ENCODE peak calls at places on chromosome 5, in six cellular contexts. A, Y, M, Q, K and S are unnamed samples.
A peak's percentile ranks its signal among the peaks of the same experiment; 100 is the strongest.

GRCh38 chr5:129440424-129440823 is 19.7 kb upstream of the ADAMTS19 start:
- DNase-seq in A (no peak), Y (no peak), M (no peak), Q (no peak), K (no peak), S (no peak)

GRCh38 chr5:53419247-53419646 is 61.2 kb upstream of the FST start:
- DNase-seq in A (no peak), Y (no peak), M (no peak), Q (no peak), K (no peak), S (no peak)

GRCh38 chr5:115898656-115899055 is 56.9 kb downstream of the AP3S1 start:
- DNase-seq in A (no peak), Y (no peak), M (no peak), Q (no peak), K (no peak), S (no peak)

GRCh38 chr5:93794954-93795353 is 53.6 kb upstream of the POU5F2 start:
- DNase-seq in A (no peak), Y (peak; percentile 22), M (no peak), Q (no peak), K (no peak), S (no peak)

GRCh38 chr5:140168371-140168770 is 6.6 kb upstream of the CYSTM1 start:
- DNase-seq in A (no peak), Y (peak; percentile 18), M (no peak), Q (no peak), K (no peak), S (no peak)

GRCh38 chr5:11955386-11955785 is 51.1 kb upstream of the CTNND2 start:
- DNase-seq in A (no peak), Y (no peak), M (no peak), Q (no peak), K (no peak), S (no peak)

GRCh38 chr5:172175263-172175719 is 12.7 kb downstream of the STK10 start:
- DNase-seq in A (no peak), Y (peak; percentile 93), M (peak; percentile 97), Q (peak; percentile 87), K (peak; percentile 65), S (no peak)

GRCh38 chr5:8884029-8884428 is 661.8 kb downstream of the SEMA5A start:
- DNase-seq in A (no peak), Y (no peak), M (no peak), Q (no peak), K (no peak), S (no peak)

GRCh38 chr5:179162351-179163235 is 102.4 kb downstream of the ZNF354C start:
- DNase-seq in A (no peak), Y (no peak), M (no peak), Q (no peak), K (no peak), S (no peak)

GRCh38 chr5:61805101-61805500 is 473.0 kb downstream of the ZSWIM6 start:
- DNase-seq in A (no peak), Y (no peak), M (no peak), Q (no peak), K (no peak), S (no peak)

GRCh38 chr5:127912411-127912810 is 171.2 kb upstream of the SLC12A2 start:
- DNase-seq in A (no peak), Y (no peak), M (no peak), Q (no peak), K (no peak), S (no peak)

GRCh38 chr5:56155992-56156584 is 77.0 kb downstream of the ANKRD55 start:
- DNase-seq in A (no peak), Y (no peak), M (no peak), Q (no peak), K (peak; percentile 25), S (no peak)

GRCh38 chr5:14211818-14212799 is 69.0 kb downstream of the TRIO start:
- DNase-seq in A (no peak), Y (peak; percentile 63), M (no peak), Q (no peak), K (no peak), S (no peak)

GRCh38 chr5:168377525-168377924 is 86.1 kb downstream of the WWC1 start:
- DNase-seq in A (no peak), Y (no peak), M (no peak), Q (peak; percentile 80), K (no peak), S (no peak)

GRCh38 chr5:120446068-120446492 is 18.0 kb upstream of the PRR16 start:
- DNase-seq in A (no peak), Y (no peak), M (no peak), Q (no peak), K (no peak), S (peak; percentile 50)

GRCh38 chr5:168073991-168074800 is 217.2 kb upstream of the WWC1 start:
- DNase-seq in A (no peak), Y (no peak), M (no peak), Q (no peak), K (no peak), S (no peak)

GRCh38 chr5:133372306-133373008 is 239.9 kb downstream of the FSTL4 start:
- DNase-seq in A (no peak), Y (no peak), M (no peak), Q (no peak), K (no peak), S (no peak)

GRCh38 chr5:24644757-24645156 is at the start of gene CDH10:
- DNase-seq in A (no peak), Y (no peak), M (no peak), Q (no peak), K (no peak), S (no peak)

GRCh38 chr5:68246802-68247201 is 31.2 kb downstream of the PIK3R1 start:
- DNase-seq in A (no peak), Y (peak; percentile 6), M (no peak), Q (peak; percentile 37), K (no peak), S (no peak)

GRCh38 chr5:178350361-178351220 is 118.0 kb upstream of the PHYKPL start:
- DNase-seq in A (no peak), Y (no peak), M (no peak), Q (no peak), K (no peak), S (no peak)

GRCh38 chr5:62596096-62596495 is 17.5 kb downstream of the LRRC70 start:
- DNase-seq in A (no peak), Y (no peak), M (no peak), Q (no peak), K (no peak), S (no peak)

GRCh38 chr5:58064799-58065198 is 395.1 kb downstream of the PLK2 start:
- DNase-seq in A (no peak), Y (no peak), M (no peak), Q (no peak), K (no peak), S (no peak)

GRCh38 chr5:36507332-36507952 is 99.0 kb upstream of the SLC1A3 start:
- DNase-seq in A (peak; percentile 90), Y (peak; percentile 71), M (peak; percentile 67), Q (peak; percentile 44), K (peak; percentile 79), S (peak; percentile 50)

GRCh38 chr5:92544567-92544966 is 1036.5 kb downstream of the NR2F1-AS1 start:
- DNase-seq in A (no peak), Y (no peak), M (no peak), Q (no peak), K (no peak), S (no peak)

GRCh38 chr5:57863661-57864060 is 381.1 kb upstream of the ACTBL2 start:
- DNase-seq in A (no peak), Y (no peak), M (no peak), Q (no peak), K (no peak), S (no peak)

GRCh38 chr5:7169240-7169878 is 226.6 kb upstream of the ADCY2 start:
- DNase-seq in A (no peak), Y (no peak), M (no peak), Q (no peak), K (no peak), S (no peak)

DNA sequence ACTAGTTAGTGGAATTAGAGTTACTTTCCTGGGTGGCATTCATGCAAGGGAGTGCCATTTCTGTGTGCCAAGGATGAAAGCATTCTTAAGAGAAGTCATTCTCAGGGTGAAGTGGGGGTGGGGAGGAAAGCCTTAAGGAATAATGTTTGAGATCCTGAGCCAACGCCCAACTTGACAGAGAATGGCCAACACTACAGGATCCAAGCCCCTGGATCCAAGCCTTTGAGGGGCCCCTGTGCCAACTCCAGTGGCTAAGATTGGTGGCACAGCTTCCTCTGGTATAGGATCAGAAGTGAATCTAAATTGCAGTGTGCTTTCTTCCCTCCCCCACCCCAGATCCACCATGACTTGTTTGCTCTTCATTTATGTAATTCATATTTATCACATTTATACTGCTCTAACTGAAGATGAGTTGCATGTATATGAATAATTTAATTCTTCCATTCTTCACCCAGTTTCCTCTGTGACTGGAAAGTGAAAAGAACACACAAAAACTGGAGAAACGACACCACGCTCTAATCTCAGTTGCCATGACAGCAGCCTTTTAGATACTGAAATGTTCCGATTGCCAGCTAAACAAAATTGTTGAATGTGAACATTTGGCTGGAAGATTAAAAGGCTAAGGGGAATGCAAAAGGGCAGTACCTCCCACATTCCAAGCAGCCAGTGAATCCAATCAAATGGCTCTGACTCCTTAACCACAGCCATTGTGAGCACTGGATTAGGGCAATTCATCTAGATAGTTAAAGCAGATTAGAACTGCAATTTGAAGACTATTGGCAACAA is 4.5 kb downstream of the ZNF608 start:
- DNase-seq in A (no peak), Y (peak; percentile 44), M (no peak), Q (no peak), K (no peak), S (no peak)
- H3K4me1 ChIP-seq in A (peaks cover 17% of the 10 kb centered on the region), Y (peaks cover 52% of the 10 kb centered on the region), M (no peaks in the 10 kb centered on the region), Q (no peaks in the 10 kb centered on the region), K (peaks cover 61% of the 10 kb centered on the region), S (no peaks in the 10 kb centered on the region)

DNA sequence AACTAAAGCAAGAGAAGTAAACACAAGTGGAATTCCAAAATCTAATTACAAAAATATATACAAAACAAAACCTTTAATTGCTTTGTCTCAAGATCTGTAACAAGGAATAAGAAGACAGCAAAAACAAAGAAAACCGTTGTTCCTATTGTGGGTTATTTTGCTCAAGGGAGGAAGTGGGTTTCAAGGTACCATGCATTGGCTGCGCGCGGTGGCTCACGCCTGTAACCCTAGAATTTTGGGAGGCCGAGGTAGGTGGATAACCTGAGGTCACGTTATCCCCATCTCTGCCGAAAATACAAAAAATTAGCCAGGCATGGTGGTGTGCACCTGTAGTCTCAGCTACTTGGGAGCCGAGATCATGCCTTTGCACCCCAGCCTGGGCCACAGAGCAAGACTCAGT is 12.1 kb upstream of the IQGAP2 start:
- DNase-seq in A (no peak), Y (no peak), M (peak; percentile 48), Q (peak; percentile 44), K (no peak), S (no peak)
- H3K4me1 ChIP-seq in A (peaks cover 9% of the 10 kb centered on the region), Y (peaks cover 3% of the 10 kb centered on the region), M (peaks cover 58% of the 10 kb centered on the region), Q (peaks cover 56% of the 10 kb centered on the region), K (no peaks in the 10 kb centered on the region), S (no peaks in the 10 kb centered on the region)

GRCh38 chr5:143359869-143360268 is 43.6 kb downstream of the NR3C1 start:
- DNase-seq in A (no peak), Y (no peak), M (no peak), Q (peak; percentile 11), K (no peak), S (no peak)
- H3K4me1 ChIP-seq in A (peaks cover 34% of the 10 kb centered on the region), Y (peaks cover 27% of the 10 kb centered on the region), M (peaks cover 55% of the 10 kb centered on the region), Q (peaks cover 54% of the 10 kb centered on the region), K (peaks cover 72% of the 10 kb centered on the region), S (peaks cover 7% of the 10 kb centered on the region)

DNA sequence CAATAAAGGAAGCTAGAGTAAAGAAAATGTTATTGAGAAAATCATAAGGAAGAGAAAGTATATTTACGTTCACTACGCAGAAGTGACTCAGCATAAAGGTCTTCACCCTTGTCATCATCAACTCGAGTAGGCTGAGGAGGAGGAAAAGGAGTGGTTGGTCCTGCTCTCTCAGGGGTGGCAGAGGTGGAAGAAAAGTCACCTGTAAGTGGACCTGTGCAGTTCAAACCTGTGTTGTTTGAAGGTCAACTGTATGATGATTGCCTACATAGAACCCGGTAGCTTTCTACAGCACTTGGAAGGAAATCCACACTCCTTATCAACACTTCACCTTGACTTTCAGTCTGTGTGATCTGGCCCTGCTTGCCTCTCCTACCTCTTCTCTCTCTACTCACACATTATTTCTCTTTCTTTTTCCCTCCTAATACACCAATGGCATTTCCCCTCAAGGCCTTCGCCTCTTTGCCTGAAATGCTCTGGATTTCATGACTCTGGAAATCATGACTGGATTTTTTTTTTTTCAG is 109.3 kb upstream of the CPEB4 start:
- DNase-seq in A (no peak), Y (no peak), M (no peak), Q (no peak), K (no peak), S (no peak)
- H3K4me1 ChIP-seq in A (peaks cover 12% of the 10 kb centered on the region), Y (peaks cover 68% of the 10 kb centered on the region), M (peaks cover 6% of the 10 kb centered on the region), Q (peaks cover 16% of the 10 kb centered on the region), K (peaks cover 31% of the 10 kb centered on the region), S (no peaks in the 10 kb centered on the region)